ENCODE peak calls at places on chromosome 20, in four cellular contexts. P, S, B and F are unnamed samples.

GRCh38 chr20:50415031-50415515 is 95.1 kb upstream of the PTPN1 start:
- DNase-seq in P (no peak), S (no peak), B (no peak), F (no peak)

GRCh38 chr20:1005452-1006027 is 3.4 kb upstream of the RSPO4 start:
- DNase-seq in P (peak), S (no peak), B (peak), F (no peak)

GRCh38 chr20:59149678-59150504 is 13.7 kb upstream of the ZNF831 start:
- DNase-seq in P (no peak), S (no peak), B (no peak), F (no peak)

GRCh38 chr20:24768977-24769675 is 179.9 kb upstream of the CST7 start:
- DNase-seq in P (peak), S (peak), B (no peak), F (no peak)

GRCh38 chr20:2130062-2130591 is 28.5 kb downstream of the STK35 start:
- DNase-seq in P (no peak), S (no peak), B (no peak), F (no peak)

GRCh38 chr20:19952392-19952791 is 64.8 kb upstream of the NAA20 start:
- DNase-seq in P (no peak), S (no peak), B (no peak), F (no peak)

GRCh38 chr20:41143354-41143753 is 6.0 kb downstream of the PLCG1 start:
- DNase-seq in P (no peak), S (peak), B (no peak), F (no peak)

GRCh38 chr20:4717816-4718215 is 3.9 kb upstream of the PRND start:
- DNase-seq in P (peak), S (no peak), B (peak), F (no peak)

GRCh38 chr20:3972161-3972560 is 43.2 kb downstream of the RNF24 start:
- DNase-seq in P (no peak), S (no peak), B (no peak), F (no peak)

GRCh38 chr20:37615507-37616425 is 78.1 kb upstream of the CTNNBL1 start:
- DNase-seq in P (peak), S (no peak), B (peak), F (no peak)

GRCh38 chr20:24149881-24150307 is 161.3 kb upstream of the GGTLC1 start:
- DNase-seq in P (no peak), S (no peak), B (peak), F (no peak)

GRCh38 chr20:1178103-1178502 is 6.7 kb downstream of the TMEM74B start:
- DNase-seq in P (no peak), S (no peak), B (no peak), F (no peak)

DNA sequence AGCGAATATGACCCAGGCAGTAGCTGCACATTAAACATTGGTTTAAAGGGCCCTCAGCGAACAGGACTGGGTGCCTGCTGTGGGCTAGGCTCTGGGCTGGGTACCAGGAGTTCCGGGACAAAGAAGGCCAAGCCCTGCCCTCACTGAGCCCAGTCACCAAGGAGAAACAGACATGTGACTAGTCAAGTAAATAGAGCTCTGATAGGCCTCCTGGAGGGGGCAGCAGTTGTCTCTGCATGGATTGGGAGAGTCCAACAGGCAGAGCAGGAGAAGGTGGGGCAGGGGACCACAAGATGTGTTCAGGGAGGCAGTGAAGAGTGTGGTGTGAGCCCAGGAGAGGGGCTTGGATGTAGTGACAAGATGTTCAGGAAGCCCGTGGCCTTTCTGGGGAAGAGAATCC is 3.1 kb downstream of the HM13 start:
- DNase-seq in P (peak), S (peak), B (peak), F (no peak)
- TF ChIP-seq CTCF in P (peak), S (no peak), B (no peak), F (no peak)

DNA sequence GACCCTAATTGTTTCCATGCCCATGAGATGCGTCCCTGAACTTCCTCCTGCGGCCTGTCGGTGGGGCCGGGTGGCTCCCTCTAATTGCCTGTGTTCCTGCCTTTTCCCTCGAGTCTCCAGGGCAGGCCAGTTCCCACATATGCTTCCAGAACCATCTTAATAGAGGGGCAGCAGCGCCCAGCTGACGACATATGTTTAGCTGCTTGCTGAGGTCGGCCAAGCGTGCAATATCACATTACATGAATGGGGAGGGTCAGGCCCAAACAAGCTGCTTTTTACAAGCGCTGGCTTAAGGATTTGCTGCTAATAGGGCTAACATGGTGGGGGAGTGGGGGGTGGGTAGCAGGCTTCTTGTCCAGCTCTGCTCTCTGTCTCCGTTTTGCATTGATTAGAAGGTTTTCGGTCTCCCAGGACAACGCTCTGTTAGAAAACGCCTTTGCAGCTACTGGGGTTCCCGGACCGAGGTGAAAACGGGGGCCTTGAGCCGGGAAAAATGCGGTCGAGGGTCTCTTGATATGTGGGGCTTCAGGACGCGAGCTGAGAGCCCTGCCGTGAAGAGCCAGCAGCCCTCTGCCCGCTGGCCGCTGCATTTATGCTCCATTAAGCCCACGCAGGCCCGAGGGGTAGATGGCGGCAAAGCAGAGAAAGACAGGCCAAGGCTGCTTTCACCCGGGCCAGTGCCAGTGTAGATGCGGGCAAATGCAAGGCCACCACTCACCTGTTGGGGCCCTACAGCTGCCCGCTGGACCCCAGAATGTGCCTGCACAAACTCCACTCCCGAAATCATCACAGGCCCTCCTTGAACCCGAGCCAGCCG is 308.5 kb downstream of the BMP7 start:
- DNase-seq in P (peak), S (no peak), B (no peak), F (peak)
- TF ChIP-seq CTCF in P (no peak), S (no peak), B (no peak), F (peak)

GRCh38 chr20:7375905-7376304 is 564.4 kb downstream of the HAO1 start:
- DNase-seq in P (peak), S (no peak), B (peak), F (no peak)
- TF ChIP-seq CTCF in P (peak), S (peak), B (peak), F (peak)

DNA sequence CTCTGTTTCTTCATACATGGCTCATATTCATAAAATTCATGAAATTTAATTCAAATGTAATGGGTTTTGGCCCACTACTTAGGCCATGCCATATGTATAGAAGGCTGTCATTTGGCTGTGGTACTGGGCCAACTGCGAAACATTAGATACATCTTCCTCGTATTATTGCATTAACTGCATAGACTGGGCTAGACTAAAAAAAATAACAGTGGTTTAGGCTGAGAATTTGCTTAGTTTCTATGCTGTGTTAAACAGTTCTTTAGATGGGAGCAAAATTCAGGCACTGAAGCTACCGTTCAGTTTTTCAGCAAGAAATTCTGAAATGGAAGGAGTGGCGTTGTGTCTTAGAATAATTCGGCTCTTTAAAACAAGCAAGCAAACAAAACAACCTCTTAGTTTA is 133.6 kb downstream of the DOK5 start:
- DNase-seq in P (no peak), S (no peak), B (no peak), F (no peak)
- TF ChIP-seq CTCF in P (no peak), S (no peak), B (no peak), F (no peak)

GRCh38 chr20:16699287-16699686 is 30.5 kb upstream of the SNRPB2 start:
- DNase-seq in P (no peak), S (no peak), B (no peak), F (no peak)
- TF ChIP-seq CTCF in P (no peak), S (no peak), B (no peak), F (peak)

DNA sequence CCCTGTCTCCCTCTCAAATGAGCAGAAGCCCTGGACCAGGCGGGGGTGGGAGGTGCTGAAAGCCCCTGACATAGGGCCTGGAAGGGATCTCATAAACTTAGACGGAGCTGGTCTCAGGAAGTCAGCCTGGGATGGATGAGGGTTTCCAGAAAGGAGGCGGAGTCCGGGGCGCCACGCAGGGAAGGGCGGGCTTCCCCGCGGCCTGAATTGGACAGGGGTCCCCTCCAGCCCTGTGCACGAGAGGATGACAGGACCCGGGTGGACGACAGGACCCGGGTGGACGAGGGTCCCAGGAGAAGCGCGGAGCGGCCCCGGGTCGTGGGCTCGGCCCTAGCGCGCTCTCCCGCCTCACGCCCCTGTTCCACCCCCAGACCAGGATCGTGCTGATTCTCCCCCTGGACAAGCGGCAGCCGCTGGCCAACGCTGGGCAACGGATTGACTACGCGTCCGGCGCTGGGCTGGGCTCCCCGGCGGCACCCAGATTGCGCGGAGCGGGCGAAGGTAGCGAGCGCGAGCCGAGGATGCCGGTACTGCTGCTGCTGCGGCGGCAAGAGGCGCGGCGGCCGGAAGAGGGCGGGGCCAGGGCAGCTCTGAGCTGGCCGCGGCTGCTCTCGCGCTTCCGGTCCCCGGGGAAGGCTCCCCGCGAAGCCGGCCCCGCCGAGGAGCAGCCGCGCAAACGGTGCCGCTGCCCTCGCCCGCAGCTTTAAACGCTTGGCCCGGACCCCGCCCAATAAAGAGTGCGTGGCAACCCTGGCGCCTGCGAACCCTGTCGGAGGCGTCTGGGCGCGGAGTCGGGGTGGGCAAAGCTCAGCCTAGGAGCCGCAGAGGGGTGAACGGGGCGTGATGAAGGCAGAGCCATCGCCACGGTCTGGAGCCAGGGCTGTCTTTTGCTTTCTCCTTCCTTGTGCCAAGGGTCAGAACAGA is 1.3 kb downstream of the C20orf144 start:
- DNase-seq in P (peak), S (peak), B (peak), F (peak)
- TF ChIP-seq CTCF in P (no peak), S (no peak), B (no peak), F (peak)

GRCh38 chr20:9389321-9389720 is 125.1 kb upstream of the LAMP5 start:
- DNase-seq in P (no peak), S (no peak), B (no peak), F (no peak)
- TF ChIP-seq CTCF in P (no peak), S (no peak), B (no peak), F (no peak)

DNA sequence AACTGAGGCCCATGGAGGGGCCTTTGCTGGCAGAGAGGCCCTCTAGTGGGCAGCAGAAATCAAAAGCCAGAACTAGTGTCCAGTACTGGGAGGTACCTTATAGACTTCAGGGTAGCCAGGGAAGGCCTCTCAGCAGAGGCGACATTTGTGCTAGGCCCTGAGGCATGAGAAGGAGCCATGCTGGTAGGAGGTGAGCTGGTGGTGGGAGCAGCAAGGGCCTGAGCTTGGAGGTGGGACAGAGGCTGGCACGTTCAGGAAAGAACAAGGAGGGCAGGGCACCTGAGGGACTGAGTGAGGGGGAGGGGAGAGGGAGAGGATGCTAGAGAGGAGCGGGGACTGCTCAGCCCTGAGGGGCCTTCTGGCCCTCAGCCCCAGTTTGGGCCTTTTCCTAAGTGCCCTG is 36.6 kb downstream of the DLGAP4 start:
- DNase-seq in P (no peak), S (no peak), B (no peak), F (no peak)
- TF ChIP-seq CTCF in P (no peak), S (no peak), B (no peak), F (no peak)

DNA sequence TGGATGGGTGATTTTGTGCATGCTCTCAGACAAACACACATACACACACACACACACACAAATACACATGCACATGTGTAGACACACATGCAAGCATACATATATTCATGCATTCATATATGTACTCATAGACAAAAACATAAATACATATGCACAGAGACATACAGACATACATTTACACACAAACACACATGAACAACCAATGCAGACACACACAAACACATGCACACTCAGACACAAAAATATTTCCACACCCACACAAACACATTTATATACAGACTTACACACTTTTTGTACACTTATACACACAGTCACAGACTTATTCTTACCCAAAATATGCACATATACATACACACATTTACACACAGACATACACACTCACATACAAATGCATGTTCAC is 94.9 kb upstream of the NKX2-2 start:
- DNase-seq in P (no peak), S (no peak), B (no peak), F (no peak)
- TF ChIP-seq CTCF in P (no peak), S (no peak), B (no peak), F (no peak)